ENCODE peak calls at places on chromosomes 1 and 21, in seven cellular contexts. One of them, this sample, is unnamed.

GRCh38 chr1:172476218-172476811 is 32.4 kb upstream of the PIGC start:
- DNase-seq in mesendoderm: peak
- DNase-seq in H9: no peak
- DNase-seq in neuronal stem cell: no peak
- DNase-seq in mesenchymal stem cell: no peak
- DNase-seq in H1: no peak
- DNase-seq in trophoblast cell: peak
- DNase-seq in this sample: no peak

GRCh38 chr21:34807881-34808568 is 139.2 kb downstream of the CLIC6 start:
- DNase-seq in mesendoderm: no peak
- DNase-seq in H9: no peak
- DNase-seq in neuronal stem cell: no peak
- DNase-seq in mesenchymal stem cell: peak
- DNase-seq in H1: no peak
- DNase-seq in trophoblast cell: peak
- DNase-seq in this sample: peak

GRCh38 chr1:114040273-114041043 is 61.2 kb downstream of the OLFML3 start:
- DNase-seq in mesendoderm: no peak
- DNase-seq in H9: no peak
- DNase-seq in neuronal stem cell: no peak
- DNase-seq in mesenchymal stem cell: peak
- DNase-seq in H1: no peak
- DNase-seq in trophoblast cell: peak
- DNase-seq in this sample: no peak

GRCh38 chr1:151346082-151346768 is 827 bp downstream of the RFX5 start:
- DNase-seq in mesendoderm: peak
- DNase-seq in H9: no peak
- DNase-seq in neuronal stem cell: no peak
- DNase-seq in mesenchymal stem cell: no peak
- DNase-seq in H1: no peak
- DNase-seq in trophoblast cell: no peak
- DNase-seq in this sample: no peak

GRCh38 chr1:68954841-68955240 is 458.0 kb upstream of the DEPDC1 start:
- DNase-seq in mesendoderm: no peak
- DNase-seq in H9: no peak
- DNase-seq in neuronal stem cell: no peak
- DNase-seq in mesenchymal stem cell: peak
- DNase-seq in H1: no peak
- DNase-seq in trophoblast cell: no peak
- DNase-seq in this sample: no peak

GRCh38 chr1:178047403-178048093 is 46.4 kb upstream of the RASAL2 start:
- DNase-seq in mesendoderm: no peak
- DNase-seq in H9: no peak
- DNase-seq in neuronal stem cell: no peak
- DNase-seq in mesenchymal stem cell: no peak
- DNase-seq in H1: no peak
- DNase-seq in trophoblast cell: no peak
- DNase-seq in this sample: no peak

GRCh38 chr1:18256318-18257235 is 149.0 kb downstream of the IGSF21 start:
- DNase-seq in mesendoderm: peak
- DNase-seq in H9: peak
- DNase-seq in neuronal stem cell: peak
- DNase-seq in mesenchymal stem cell: no peak
- DNase-seq in H1: peak
- DNase-seq in trophoblast cell: peak
- DNase-seq in this sample: no peak

GRCh38 chr1:119097380-119097779 is 43.1 kb downstream of the WARS2 start:
- DNase-seq in mesendoderm: no peak
- DNase-seq in H9: no peak
- DNase-seq in neuronal stem cell: no peak
- DNase-seq in mesenchymal stem cell: peak
- DNase-seq in H1: no peak
- DNase-seq in trophoblast cell: no peak
- DNase-seq in this sample: peak

GRCh38 chr21:45974073-45975016 is 7.2 kb upstream of the COL6A1 start:
- DNase-seq in mesendoderm: peak
- DNase-seq in H9: peak
- DNase-seq in neuronal stem cell: no peak
- DNase-seq in mesenchymal stem cell: peak
- DNase-seq in H1: peak
- DNase-seq in trophoblast cell: no peak
- DNase-seq in this sample: peak

GRCh38 chr1:206900149-206900548 is 2.9 kb downstream of the IL24 start:
- DNase-seq in mesendoderm: no peak
- DNase-seq in H9: no peak
- DNase-seq in neuronal stem cell: no peak
- DNase-seq in mesenchymal stem cell: no peak
- DNase-seq in H1: no peak
- DNase-seq in trophoblast cell: no peak
- DNase-seq in this sample: no peak
- H3K18ac ChIP-seq in mesendoderm: no peak
- H3K18ac ChIP-seq in H9: no peak
- H3K18ac ChIP-seq in neuronal stem cell: no peak
- H3K18ac ChIP-seq in mesenchymal stem cell: no peak
- H3K18ac ChIP-seq in H1: no peak
- H3K18ac ChIP-seq in trophoblast cell: no peak
- H3K18ac ChIP-seq in this sample: no peak

DNA sequence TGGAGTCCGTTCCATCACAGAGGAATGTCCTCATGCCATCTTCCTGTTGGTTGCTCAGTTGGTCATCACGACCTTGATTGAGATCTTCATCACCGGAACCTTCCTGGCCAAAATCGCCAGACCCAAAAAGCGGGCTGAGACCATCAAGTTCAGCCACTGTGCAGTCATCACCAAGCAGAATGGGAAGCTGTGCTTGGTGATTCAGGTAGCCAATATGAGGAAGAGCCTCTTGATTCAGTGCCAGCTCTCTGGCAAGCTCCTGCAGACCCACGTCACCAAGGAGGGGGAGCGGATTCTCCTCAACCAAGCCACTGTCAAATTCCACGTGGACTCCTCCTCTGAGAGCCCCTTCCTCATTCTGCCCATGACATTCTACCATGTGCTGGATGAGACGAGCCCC is 42.9 kb downstream of the KCNJ15 start:
- DNase-seq in mesendoderm: no peak
- DNase-seq in H9: no peak
- DNase-seq in neuronal stem cell: no peak
- DNase-seq in mesenchymal stem cell: no peak
- DNase-seq in H1: no peak
- DNase-seq in trophoblast cell: no peak
- DNase-seq in this sample: no peak
- H3K18ac ChIP-seq in mesendoderm: no peak
- H3K18ac ChIP-seq in H9: no peak
- H3K18ac ChIP-seq in neuronal stem cell: no peak
- H3K18ac ChIP-seq in mesenchymal stem cell: peak
- H3K18ac ChIP-seq in H1: no peak
- H3K18ac ChIP-seq in trophoblast cell: no peak
- H3K18ac ChIP-seq in this sample: peak

GRCh38 chr1:160103658-160104519 is 5.5 kb upstream of the IGSF8 start:
- DNase-seq in mesendoderm: no peak
- DNase-seq in H9: no peak
- DNase-seq in neuronal stem cell: no peak
- DNase-seq in mesenchymal stem cell: no peak
- DNase-seq in H1: no peak
- DNase-seq in trophoblast cell: no peak
- DNase-seq in this sample: no peak

GRCh38 chr1:160099716-160100375 is 1.4 kb upstream of the IGSF8 start:
- DNase-seq in mesendoderm: no peak
- DNase-seq in H9: no peak
- DNase-seq in neuronal stem cell: no peak
- DNase-seq in mesenchymal stem cell: no peak
- DNase-seq in H1: no peak
- DNase-seq in trophoblast cell: no peak
- DNase-seq in this sample: no peak

GRCh38 chr1:160104520-160104885 is 6.1 kb upstream of the IGSF8 start:
- DNase-seq in mesendoderm: no peak
- DNase-seq in H9: no peak
- DNase-seq in neuronal stem cell: no peak
- DNase-seq in mesenchymal stem cell: no peak
- DNase-seq in H1: no peak
- DNase-seq in trophoblast cell: no peak
- DNase-seq in this sample: no peak

GRCh38 chr1:160101037-160101716 is 2.8 kb upstream of the IGSF8 start:
- DNase-seq in mesendoderm: peak
- DNase-seq in H9: peak
- DNase-seq in neuronal stem cell: peak
- DNase-seq in mesenchymal stem cell: peak
- DNase-seq in H1: peak
- DNase-seq in trophoblast cell: peak
- DNase-seq in this sample: peak

DNA sequence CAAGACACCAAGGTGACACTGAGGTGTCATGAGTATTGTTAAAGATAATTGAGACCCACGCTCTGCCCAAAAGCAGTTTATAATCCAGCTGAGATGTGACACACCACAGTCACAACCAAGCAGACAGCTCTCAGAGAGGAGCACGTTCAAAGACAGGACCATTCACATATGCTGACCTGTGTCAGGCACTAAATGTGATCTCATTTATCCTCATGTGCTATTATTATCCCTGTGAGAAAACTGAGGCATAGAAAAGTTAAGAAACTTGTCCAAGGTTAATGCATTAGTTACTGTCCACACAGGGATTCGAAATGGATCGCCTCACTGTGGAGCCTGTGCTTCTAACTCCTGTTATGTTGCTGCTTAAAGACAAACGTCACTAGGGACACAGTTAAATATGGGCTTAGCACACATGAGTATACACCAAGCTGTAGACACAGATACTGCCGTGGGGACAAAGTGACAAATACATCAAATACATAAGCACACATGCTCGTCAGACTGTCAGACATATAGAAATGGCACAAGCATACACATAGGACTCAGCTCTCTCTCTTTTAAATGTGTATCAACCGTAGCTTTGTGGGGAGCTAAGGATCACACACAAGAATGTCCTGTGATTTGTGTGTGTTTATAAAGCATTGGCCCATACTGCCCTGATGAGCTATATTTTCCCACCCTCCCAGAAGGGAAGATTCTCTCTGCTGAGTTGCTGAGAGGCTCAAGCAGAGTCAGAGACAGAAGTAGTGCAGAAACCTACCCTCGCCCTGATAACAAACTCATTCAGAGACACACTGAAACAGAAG is 3.5 kb upstream of the IGSF8 start:
- DNase-seq in mesendoderm: no peak
- DNase-seq in H9: no peak
- DNase-seq in neuronal stem cell: no peak
- DNase-seq in mesenchymal stem cell: peak
- DNase-seq in H1: no peak
- DNase-seq in trophoblast cell: no peak
- DNase-seq in this sample: peak
- H3K18ac ChIP-seq in mesendoderm: no peak
- H3K18ac ChIP-seq in H9: no peak
- H3K18ac ChIP-seq in neuronal stem cell: no peak
- H3K18ac ChIP-seq in mesenchymal stem cell: no peak
- H3K18ac ChIP-seq in H1: no peak
- H3K18ac ChIP-seq in trophoblast cell: no peak
- H3K18ac ChIP-seq in this sample: no peak

DNA sequence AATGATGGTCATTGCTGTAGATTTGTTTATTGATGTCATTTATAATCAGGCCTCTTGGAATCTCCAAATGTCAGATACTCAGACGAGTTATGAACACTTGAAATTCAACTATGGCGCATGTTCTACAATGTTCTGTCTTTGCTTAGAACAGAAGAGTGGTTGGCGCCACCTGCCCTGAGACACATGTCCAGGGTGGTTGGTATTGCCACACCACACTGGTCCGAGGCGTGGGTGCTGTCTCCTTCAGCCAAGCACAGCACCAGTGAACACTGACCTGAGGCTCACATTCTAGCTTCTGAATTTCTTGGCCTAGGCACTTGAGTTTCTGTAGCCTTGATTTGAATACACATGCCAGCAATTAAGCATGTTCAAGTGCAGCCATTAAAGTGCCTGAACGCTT is 10.1 kb upstream of the BMP8A start:
- DNase-seq in mesendoderm: no peak
- DNase-seq in H9: no peak
- DNase-seq in neuronal stem cell: no peak
- DNase-seq in mesenchymal stem cell: no peak
- DNase-seq in H1: no peak
- DNase-seq in trophoblast cell: no peak
- DNase-seq in this sample: no peak
- H3K18ac ChIP-seq in mesendoderm: no peak
- H3K18ac ChIP-seq in H9: no peak
- H3K18ac ChIP-seq in neuronal stem cell: no peak
- H3K18ac ChIP-seq in mesenchymal stem cell: no peak
- H3K18ac ChIP-seq in H1: no peak
- H3K18ac ChIP-seq in trophoblast cell: no peak
- H3K18ac ChIP-seq in this sample: no peak

GRCh38 chr1:225152061-225152460 is 222.6 kb downstream of the DNAH14 start:
- DNase-seq in mesendoderm: no peak
- DNase-seq in H9: no peak
- DNase-seq in neuronal stem cell: no peak
- DNase-seq in mesenchymal stem cell: no peak
- DNase-seq in H1: no peak
- DNase-seq in trophoblast cell: no peak
- DNase-seq in this sample: no peak
- H3K18ac ChIP-seq in mesendoderm: no peak
- H3K18ac ChIP-seq in H9: no peak
- H3K18ac ChIP-seq in neuronal stem cell: no peak
- H3K18ac ChIP-seq in mesenchymal stem cell: no peak
- H3K18ac ChIP-seq in H1: no peak
- H3K18ac ChIP-seq in trophoblast cell: no peak
- H3K18ac ChIP-seq in this sample: no peak

GRCh38 chr1:32609180-32609579 is 41.2 kb downstream of the ZBTB8OS start:
- DNase-seq in mesendoderm: no peak
- DNase-seq in H9: no peak
- DNase-seq in neuronal stem cell: no peak
- DNase-seq in mesenchymal stem cell: no peak
- DNase-seq in H1: no peak
- DNase-seq in trophoblast cell: no peak
- DNase-seq in this sample: no peak
- H3K18ac ChIP-seq in mesendoderm: no peak
- H3K18ac ChIP-seq in H9: no peak
- H3K18ac ChIP-seq in neuronal stem cell: no peak
- H3K18ac ChIP-seq in mesenchymal stem cell: no peak
- H3K18ac ChIP-seq in H1: no peak
- H3K18ac ChIP-seq in trophoblast cell: no peak
- H3K18ac ChIP-seq in this sample: no peak

GRCh38 chr1:64200064-64200463 is 3.4 kb upstream of the UBE2U start:
- DNase-seq in mesendoderm: no peak
- DNase-seq in H9: no peak
- DNase-seq in neuronal stem cell: no peak
- DNase-seq in mesenchymal stem cell: no peak
- DNase-seq in H1: no peak
- DNase-seq in trophoblast cell: no peak
- DNase-seq in this sample: no peak
- H3K18ac ChIP-seq in mesendoderm: no peak
- H3K18ac ChIP-seq in H9: no peak
- H3K18ac ChIP-seq in neuronal stem cell: no peak
- H3K18ac ChIP-seq in mesenchymal stem cell: no peak
- H3K18ac ChIP-seq in H1: no peak
- H3K18ac ChIP-seq in trophoblast cell: no peak
- H3K18ac ChIP-seq in this sample: no peak